ENCODE peak calls at places on chromosomes 5 and 9, in four cellular contexts. Y is HepG2, S is WTC11, E is GM12878. O is an unnamed sample.

GRCh38 chr5:78326930-78327329 is 32.4 kb upstream of the AP3B1 start:
- DNase-seq in Y (no peak), S (no peak), E (no peak), O (no peak)

GRCh38 chr5:154437281-154437965 is 8.4 kb upstream of the SAP30L start:
- DNase-seq in Y (no peak), S (no peak), E (no peak), O (no peak)

GRCh38 chr9:137453643-137454081 is 5.5 kb downstream of the NSMF start:
- DNase-seq in Y (peak; percentile 41), S (peak; percentile 87), E (no peak), O (peak; percentile 90)

GRCh38 chr9:111411266-111411665 is 72.9 kb downstream of the ECPAS start:
- DNase-seq in Y (no peak), S (no peak), E (no peak), O (no peak)

GRCh38 chr9:95506438-95506691 is 10.4 kb downstream of the PTCH1 start:
- DNase-seq in Y (peak; percentile 25), S (no peak), E (no peak), O (no peak)

GRCh38 chr5:167730121-167730520 is 561.3 kb upstream of the WWC1 start:
- DNase-seq in Y (no peak), S (no peak), E (no peak), O (no peak)

GRCh38 chr5:111781200-111781599 is 24.2 kb upstream of the NREP start:
- DNase-seq in Y (no peak), S (no peak), E (no peak), O (no peak)

GRCh38 chr5:149456597-149457392 is 77.7 kb upstream of the IL17B start:
- DNase-seq in Y (no peak), S (no peak), E (no peak), O (peak; percentile 94)

GRCh38 chr9:136648746-136649145 is 14.0 kb upstream of the EGFL7 start:
- DNase-seq in Y (no peak), S (no peak), E (no peak), O (no peak)

GRCh38 chr5:14054111-14054854 is 88.9 kb upstream of the TRIO start:
- DNase-seq in Y (no peak), S (no peak), E (no peak), O (no peak)

GRCh38 chr5:68898961-68899471 is 194.8 kb upstream of the SLC30A5 start:
- DNase-seq in Y (no peak), S (no peak), E (no peak), O (no peak)

GRCh38 chr9:82600536-82601271 is 462.2 kb downstream of the RASEF start:
- DNase-seq in Y (peak; percentile 63), S (no peak), E (no peak), O (no peak)

GRCh38 chr5:171633776-171634470 is 151.7 kb upstream of the SMIM23 start:
- DNase-seq in Y (no peak), S (no peak), E (peak; percentile 15), O (no peak)

GRCh38 chr9:136567651-136568287 is 21.9 kb upstream of the NOTCH1 start:
- DNase-seq in Y (peak; percentile 56), S (peak; percentile 55), E (no peak), O (no peak)

GRCh38 chr5:142115937-142116614 is 7.5 kb downstream of the NDFIP1 start:
- DNase-seq in Y (no peak), S (no peak), E (no peak), O (no peak)

GRCh38 chr5:173743641-173744343 is 127.3 kb upstream of the BOD1 start:
- DNase-seq in Y (peak; percentile 50), S (no peak), E (peak; percentile 73), O (no peak)
- TF ChIP-seq CREB1 in Y (no peak), S (no peak), E (peak; percentile 32), O (no peak)

GRCh38 chr9:128750926-128751595 is 20.7 kb downstream of the ZER1 start:
- DNase-seq in Y (no peak), S (no peak), E (no peak), O (no peak)

GRCh38 chr9:128743421-128743820 is 19.5 kb upstream of the ZDHHC12 start:
- DNase-seq in Y (no peak), S (no peak), E (no peak), O (no peak)

GRCh38 chr9:128742401-128742800 is 18.5 kb upstream of the ZDHHC12 start:
- DNase-seq in Y (no peak), S (peak; percentile 27), E (no peak), O (no peak)

DNA sequence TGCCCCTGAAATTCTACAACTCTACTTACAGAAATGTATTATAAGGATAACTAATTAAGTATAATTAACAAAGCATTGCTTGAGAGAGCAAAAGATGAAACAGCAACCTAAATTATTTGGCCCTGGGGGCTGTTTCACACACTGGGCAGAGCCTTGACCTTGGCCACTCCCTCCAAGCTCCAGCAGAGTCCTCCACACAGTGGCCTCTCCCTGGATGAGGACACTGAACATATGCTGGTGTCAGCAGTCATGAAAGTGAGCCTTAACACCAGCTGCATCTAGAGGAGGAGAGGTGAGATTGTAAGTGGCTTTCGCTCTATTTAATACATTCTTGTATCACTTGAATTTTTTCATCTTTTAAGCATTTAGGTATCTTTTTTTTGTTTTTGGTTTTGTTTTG is 23.3 kb upstream of the ZDHHC12 start:
- DNase-seq in Y (no peak), S (no peak), E (no peak), O (no peak)
- TF ChIP-seq CREB1 in Y (no peak), S (no peak), E (no peak), O (no peak)

GRCh38 chr9:100428871-100429654 is 2.1 kb downstream of the MSANTD3 start:
- DNase-seq in Y (peak; percentile 89), S (no peak), E (no peak), O (no peak)

GRCh38 chr9:100427366-100428263 is 672 bp downstream of the MSANTD3 start:
- DNase-seq in Y (peak; percentile 36), S (peak; percentile 66), E (no peak), O (no peak)

GRCh38 chr9:100425758-100426157 is 1.2 kb upstream of the MSANTD3 start:
- DNase-seq in Y (no peak), S (no peak), E (no peak), O (no peak)

GRCh38 chr9:100426194-100426531 is 780 bp upstream of the MSANTD3 start:
- DNase-seq in Y (no peak), S (no peak), E (no peak), O (no peak)

GRCh38 chr9:100426532-100427365 is at the start of gene MSANTD3:
- DNase-seq in Y (peak; percentile 76), S (peak; percentile 66), E (no peak), O (peak; percentile 89)
- TF ChIP-seq CREB1 in Y (no peak), S (no peak), E (no peak), O (no peak)

GRCh38 chr5:110347781-110348180 is 378.7 kb downstream of the TMEM232 start:
- DNase-seq in Y (no peak), S (no peak), E (no peak), O (no peak)
- TF ChIP-seq CREB1 in Y (no peak), S (no peak), E (no peak), O (no peak)

DNA sequence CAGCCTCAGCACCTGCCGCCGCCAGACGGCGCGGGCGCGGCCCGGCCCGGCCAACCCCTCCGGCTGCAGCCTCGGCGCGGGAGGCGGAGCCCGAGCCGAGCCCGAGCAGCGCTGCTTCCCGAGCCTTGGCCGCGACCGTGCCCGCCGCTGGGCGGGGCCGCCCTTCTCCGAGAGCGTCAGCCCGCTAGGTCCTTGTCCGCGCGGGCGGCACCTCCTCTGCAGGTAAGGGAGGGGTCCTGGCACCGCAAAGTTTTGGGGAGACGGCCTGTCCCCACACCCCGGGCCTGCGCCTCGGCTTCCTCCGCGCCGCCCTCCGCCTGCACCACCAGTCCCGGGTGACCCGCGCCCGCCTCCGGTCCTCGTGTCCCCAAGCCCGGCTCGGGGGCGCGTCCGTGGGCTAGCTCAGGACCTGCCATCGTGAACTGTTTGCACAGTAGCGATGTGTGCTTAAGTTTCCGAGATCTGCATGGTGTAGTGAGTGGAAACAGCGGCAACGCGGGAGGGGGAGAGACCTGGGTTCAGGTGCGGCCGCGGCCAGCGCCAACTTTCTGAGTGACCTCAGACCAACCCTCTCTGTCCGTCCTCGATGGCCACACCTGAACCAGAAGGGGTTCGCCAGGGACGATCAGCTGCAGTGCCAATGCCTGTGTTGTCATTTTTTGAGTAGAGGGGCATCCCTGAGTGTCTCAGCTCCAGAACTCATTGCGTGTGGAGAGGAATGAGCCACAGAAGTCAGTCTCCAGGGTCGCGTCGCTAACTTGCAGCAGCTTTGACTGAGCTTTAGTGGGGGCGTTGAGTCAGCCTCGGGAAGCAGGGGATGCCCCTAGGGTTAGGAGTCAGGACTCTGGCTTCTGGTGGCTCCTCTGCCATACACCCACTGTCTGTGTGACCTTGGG is at the start of gene FRMPD1:
- DNase-seq in Y (peak; percentile 17), S (peak; percentile 80), E (no peak), O (peak; percentile 89)
- TF ChIP-seq CREB1 in Y (no peak), S (no peak), E (no peak), O (no peak)

GRCh38 chr5:82549263-82549662 is 271.1 kb upstream of the RPS23 start:
- DNase-seq in Y (no peak), S (no peak), E (no peak), O (no peak)
- TF ChIP-seq CREB1 in Y (no peak), S (no peak), E (no peak), O (no peak)

GRCh38 chr5:177527595-177527994 is 10.8 kb upstream of the DDX41 start:
- DNase-seq in Y (no peak), S (no peak), E (no peak), O (no peak)
- TF ChIP-seq CREB1 in Y (no peak), S (no peak), E (no peak), O (no peak)

GRCh38 chr5:180790020-180790419 is 12.6 kb downstream of the MGAT1 start:
- DNase-seq in Y (peak; percentile 48), S (peak; percentile 60), E (no peak), O (no peak)
- TF ChIP-seq CREB1 in Y (no peak), S (no peak), E (no peak), O (no peak)

O was measured in K562.